ENCODE peak calls at places on chromosomes 13 and 19, in nine cellular contexts. S is GM12865, O is heart left ventricle, B is right lobe of liver, M is choroid plexus epithelial cell, H is OCI-LY7, Z is small intestine, E is colonic mucosa, R is esophagus squamous epithelium. X is an unnamed sample.

GRCh38 chr13:79723462-79724116 is 242.6 kb downstream of the NDFIP2 start:
- DNase-seq in S (no peak), O (peak; percentile 37), B (no peak), M (no peak), H (no peak), Z (peak; percentile 23), E (peak; percentile 34), R (no peak), X (no peak)

GRCh38 chr13:31793246-31793645 is 53.9 kb downstream of the RXFP2 start:
- DNase-seq in S (no peak), O (no peak), B (no peak), M (no peak), H (no peak), Z (peak; percentile 15), E (no peak), R (no peak), X (no peak)

GRCh38 chr19:19004144-19004543 is 29.2 kb downstream of the SUGP2 start:
- DNase-seq in S (no peak), O (no peak), B (no peak), M (no peak), H (no peak), Z (no peak), E (no peak), R (no peak), X (no peak)

GRCh38 chr19:14544977-14545715 is 15.8 kb downstream of the TECR start:
- DNase-seq in S (no peak), O (peak; percentile 85), B (peak; percentile 84), M (peak; percentile 46), H (no peak), Z (peak; percentile 90), E (no peak), R (no peak), X (peak; percentile 22)

GRCh38 chr13:113605866-113606438 is 21.4 kb downstream of the TFDP1 start:
- DNase-seq in S (no peak), O (no peak), B (no peak), M (no peak), H (no peak), Z (no peak), E (no peak), R (no peak), X (no peak)

GRCh38 chr13:61884830-61885229 is 469.2 kb upstream of the PCDH20 start:
- DNase-seq in S (no peak), O (no peak), B (no peak), M (no peak), H (no peak), Z (no peak), E (no peak), R (no peak), X (no peak)

GRCh38 chr19:49637865-49638350 is 2.0 kb downstream of the RRAS start:
- DNase-seq in S (no peak), O (peak; percentile 95), B (peak; percentile 76), M (peak; percentile 72), H (no peak), Z (peak; percentile 93), E (peak; percentile 94), R (no peak), X (peak; percentile 88)

GRCh38 chr19:44620667-44621066 is 7.3 kb downstream of the IGSF23 start:
- DNase-seq in S (no peak), O (no peak), B (no peak), M (no peak), H (no peak), Z (no peak), E (no peak), R (no peak), X (no peak)

DNA sequence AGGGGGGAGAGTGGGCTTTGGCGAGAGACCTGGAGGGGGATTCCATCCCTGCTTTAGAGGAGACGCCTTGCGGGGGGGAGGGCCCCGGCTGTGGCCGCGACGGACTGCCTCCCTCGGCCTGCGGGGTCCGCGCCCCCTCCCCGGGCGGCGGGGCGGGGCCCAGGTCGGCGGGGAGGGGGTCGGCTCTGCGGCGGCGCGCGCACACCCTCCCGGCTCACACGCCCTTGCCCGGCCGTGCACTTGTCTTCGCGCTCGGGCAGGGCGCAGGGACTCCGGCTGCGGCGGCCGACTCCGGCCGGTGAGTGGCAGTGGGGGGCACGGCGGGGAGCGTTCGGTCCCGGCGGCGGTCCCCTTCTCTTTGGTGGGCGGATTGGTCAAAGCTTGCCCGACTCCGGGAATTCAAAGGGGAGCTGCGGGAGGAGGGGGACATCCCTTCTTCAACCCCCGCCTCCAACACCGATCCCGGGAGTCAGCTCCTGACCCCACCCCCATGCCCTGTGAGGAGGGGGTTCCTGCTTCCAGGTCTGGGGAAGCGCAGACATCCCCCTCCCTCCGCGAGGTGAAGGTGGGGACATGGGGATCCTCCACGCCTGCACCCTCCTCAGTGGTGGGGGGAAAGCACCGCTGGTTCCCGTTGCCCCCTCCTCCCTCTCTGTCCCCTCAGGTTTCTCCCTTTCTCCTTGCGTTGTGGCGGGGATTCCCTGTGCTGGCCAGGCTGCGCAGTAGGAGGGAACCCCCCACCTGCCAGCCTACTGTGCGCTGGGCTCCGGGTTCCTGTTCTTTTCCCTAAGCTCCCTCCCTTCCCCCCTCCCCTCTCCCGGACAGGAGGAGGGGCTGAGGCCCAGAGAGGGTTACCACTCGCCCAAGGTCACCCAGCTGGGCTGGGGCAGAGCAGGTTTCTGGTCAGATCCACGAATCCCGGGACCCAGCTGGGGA is 14.6 kb upstream of the KCNN1 start:
- DNase-seq in S (no peak), O (no peak), B (no peak), M (no peak), H (no peak), Z (no peak), E (no peak), R (no peak), X (peak; percentile 90)
- H3K4me3 ChIP-seq in S (peak overlapping the region; percentile 53), O (no peak overlapping the region), B (no peak overlapping the region), M (no peak overlapping the region), H (no peak overlapping the region), Z (peak overlapping the region; percentile 12), E (no peak overlapping the region), R (no peak overlapping the region), X (peak overlapping the region; percentile 52)

GRCh38 chr13:110705826-110706569 is at the start of gene CARS2:
- DNase-seq in S (peak; percentile 98), O (peak; percentile 96), B (peak; percentile 97), M (peak; percentile 98), H (peak; percentile 88), Z (peak; percentile 98), E (peak; percentile 98), R (peak; percentile 76), X (peak; percentile 98)

GRCh38 chr13:110705356-110705825 is 525 bp downstream of the CARS2 start:
- DNase-seq in S (no peak), O (no peak), B (no peak), M (no peak), H (no peak), Z (no peak), E (no peak), R (no peak), X (no peak)

GRCh38 chr13:110700186-110700585 is 5.7 kb downstream of the CARS2 start:
- DNase-seq in S (no peak), O (no peak), B (no peak), M (no peak), H (no peak), Z (no peak), E (no peak), R (no peak), X (no peak)

GRCh38 chr13:110702089-110702488 is 3.8 kb downstream of the CARS2 start:
- DNase-seq in S (no peak), O (no peak), B (no peak), M (no peak), H (no peak), Z (no peak), E (no peak), R (no peak), X (no peak)

DNA sequence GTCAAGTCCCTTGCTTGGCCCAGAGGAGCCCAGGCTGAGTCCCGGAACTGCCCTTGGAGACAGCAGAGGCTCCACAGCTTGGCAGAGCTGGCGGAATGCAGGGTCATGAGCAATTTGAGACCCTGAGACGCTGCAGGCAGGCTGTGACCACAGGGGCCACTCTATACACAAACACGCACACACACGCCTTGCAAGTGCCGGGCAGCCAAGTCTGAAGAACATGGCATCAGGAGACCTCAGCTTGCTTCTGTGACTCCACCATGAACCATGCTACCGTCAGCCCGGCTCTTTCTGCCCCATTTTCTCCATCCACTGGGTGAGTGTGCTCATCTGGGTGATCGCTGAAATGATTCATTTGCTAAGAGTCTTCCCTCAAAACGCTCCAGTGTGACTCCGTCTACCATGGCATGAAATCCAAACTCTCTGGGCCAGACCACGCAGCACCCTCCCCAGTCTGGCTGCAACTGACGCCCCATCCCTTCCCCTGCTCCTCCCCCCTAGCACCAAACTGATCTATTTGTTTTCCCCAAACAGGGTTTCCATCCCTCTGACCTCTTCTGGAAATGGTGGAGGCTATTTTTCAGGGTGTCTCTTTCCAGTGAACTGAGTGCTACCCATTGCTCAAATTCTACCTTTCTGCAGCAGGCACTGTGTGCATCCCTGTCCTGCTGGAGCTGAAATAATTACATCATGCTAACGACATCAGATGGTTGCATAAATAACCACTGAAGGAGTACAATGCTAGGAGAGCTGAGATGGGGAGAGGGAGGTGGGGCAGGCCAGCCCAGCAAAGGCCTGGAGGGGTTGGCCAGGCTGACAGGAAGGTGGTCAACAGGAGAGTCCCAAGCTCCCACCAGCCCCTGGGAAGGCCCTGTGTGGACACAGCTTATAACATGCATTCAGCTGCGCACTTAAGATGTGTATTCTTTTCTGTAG is 3.1 kb downstream of the CARS2 start:
- DNase-seq in S (no peak), O (no peak), B (no peak), M (peak; percentile 74), H (no peak), Z (no peak), E (no peak), R (no peak), X (peak; percentile 30)
- H3K4me3 ChIP-seq in S (no peak overlapping the region), O (no peak overlapping the region), B (no peak overlapping the region), M (peak overlapping the region; percentile 36), H (no peak overlapping the region), Z (no peak overlapping the region), E (no peak overlapping the region), R (no peak overlapping the region), X (no peak overlapping the region)

GRCh38 chr13:102769679-102770078 is 3.9 kb downstream of the TEX30 start:
- DNase-seq in S (no peak), O (no peak), B (no peak), M (peak; percentile 51), H (no peak), Z (no peak), E (no peak), R (no peak), X (no peak)
- H3K4me3 ChIP-seq in S (no peak overlapping the region), O (no peak overlapping the region), B (no peak overlapping the region), M (no peak overlapping the region), H (no peak overlapping the region), Z (no peak overlapping the region), E (no peak overlapping the region), R (no peak overlapping the region), X (no peak overlapping the region)

GRCh38 chr13:26713341-26713740 is 47.2 kb downstream of the GPR12 start:
- DNase-seq in S (no peak), O (no peak), B (no peak), M (no peak), H (no peak), Z (no peak), E (no peak), R (no peak), X (no peak)

GRCh38 chr13:26709461-26709860 is 51.1 kb downstream of the GPR12 start:
- DNase-seq in S (no peak), O (no peak), B (no peak), M (no peak), H (no peak), Z (no peak), E (no peak), R (no peak), X (no peak)

GRCh38 chr13:26708007-26708297 is 52.6 kb downstream of the GPR12 start:
- DNase-seq in S (no peak), O (no peak), B (no peak), M (no peak), H (no peak), Z (no peak), E (no peak), R (no peak), X (no peak)

GRCh38 chr13:26707122-26708006 is 53.2 kb downstream of the GPR12 start:
- DNase-seq in S (peak; percentile 59), O (peak; percentile 42), B (no peak), M (peak; percentile 82), H (peak; percentile 65), Z (peak; percentile 45), E (no peak), R (no peak), X (peak; percentile 86)

GRCh38 chr13:26710166-26710565 is 50.4 kb downstream of the GPR12 start:
- DNase-seq in S (no peak), O (no peak), B (no peak), M (no peak), H (no peak), Z (no peak), E (no peak), R (no peak), X (no peak)
- H3K4me3 ChIP-seq in S (no peak overlapping the region), O (no peak overlapping the region), B (no peak overlapping the region), M (no peak overlapping the region), H (no peak overlapping the region), Z (no peak overlapping the region), E (no peak overlapping the region), R (no peak overlapping the region), X (no peak overlapping the region)